ENCODE peak calls at places on chromosome 1, in four cellular contexts. One of them, this sample, is unnamed.
A peak's percentile ranks its signal among the peaks of the same experiment; 100 is the strongest.

GRCh38 chr1:85612704-85613361 is 32.3 kb downstream of the CCN1 start:
- DNase-seq in left cardiac atrium: no peak
- DNase-seq in ACHN: peak; percentile 95
- DNase-seq in AG04450: peak; percentile 85
- DNase-seq in this sample: peak; percentile 27

GRCh38 chr1:198699167-198700015 is 60.6 kb downstream of the PTPRC start:
- DNase-seq in left cardiac atrium: peak; percentile 44
- DNase-seq in ACHN: peak; percentile 64
- DNase-seq in AG04450: no peak
- DNase-seq in this sample: peak; percentile 79

GRCh38 chr1:41742219-41742618 is 176.5 kb downstream of the HIVEP3 start:
- DNase-seq in left cardiac atrium: no peak
- DNase-seq in ACHN: peak; percentile 77
- DNase-seq in AG04450: peak; percentile 66
- DNase-seq in this sample: no peak

GRCh38 chr1:243268284-243268653 is 12.4 kb downstream of the SDCCAG8 start:
- DNase-seq in left cardiac atrium: no peak
- DNase-seq in ACHN: peak; percentile 67
- DNase-seq in AG04450: peak; percentile 65
- DNase-seq in this sample: no peak

GRCh38 chr1:117341123-117341522 is 26.1 kb upstream of the MAN1A2 start:
- DNase-seq in left cardiac atrium: no peak
- DNase-seq in ACHN: no peak
- DNase-seq in AG04450: no peak
- DNase-seq in this sample: no peak

GRCh38 chr1:158931055-158931737 is at the start of gene PYHIN1:
- DNase-seq in left cardiac atrium: no peak
- DNase-seq in ACHN: no peak
- DNase-seq in AG04450: no peak
- DNase-seq in this sample: no peak

GRCh38 chr1:169853335-169853734 is 40.4 kb downstream of the SCYL3 start:
- DNase-seq in left cardiac atrium: no peak
- DNase-seq in ACHN: no peak
- DNase-seq in AG04450: no peak
- DNase-seq in this sample: no peak

GRCh38 chr1:107357381-107357780 is 216.5 kb downstream of the NTNG1 start:
- DNase-seq in left cardiac atrium: no peak
- DNase-seq in ACHN: no peak
- DNase-seq in AG04450: no peak
- DNase-seq in this sample: no peak

GRCh38 chr1:2819831-2820730 is 18.6 kb upstream of the TTC34 start:
- DNase-seq in left cardiac atrium: peak; percentile 7
- DNase-seq in ACHN: no peak
- DNase-seq in AG04450: no peak
- DNase-seq in this sample: no peak